ENCODE peak calls at places on chromosomes 7 and 10, in five cellular contexts. Z, N, D, X and O are unnamed samples.

GRCh38 chr7:151245360-151246160 is 2.9 kb downstream of the SMARCD3 start:
- DNase-seq in Z (peak; percentile 59), N (peak; percentile 49), D (peak; percentile 97), X (no peak), O (no peak)

GRCh38 chr7:114972567-114972966 is 50.7 kb downstream of the MDFIC start:
- DNase-seq in Z (no peak), N (no peak), D (no peak), X (no peak), O (no peak)

GRCh38 chr10:103859161-103860141 is 4.1 kb upstream of the SH3PXD2A start:
- DNase-seq in Z (peak; percentile 57), N (peak; percentile 67), D (peak; percentile 71), X (peak; percentile 72), O (no peak)

GRCh38 chr10:125424191-125424847 is 258.6 kb downstream of the TEX36 start:
- DNase-seq in Z (no peak), N (no peak), D (no peak), X (no peak), O (no peak)

GRCh38 chr10:30000802-30001571 is 58.4 kb downstream of the JCAD start:
- DNase-seq in Z (no peak), N (no peak), D (no peak), X (peak; percentile 51), O (no peak)

GRCh38 chr7:155885162-155886160 is 73.2 kb upstream of the SHH start:
- DNase-seq in Z (no peak), N (peak; percentile 67), D (no peak), X (no peak), O (peak; percentile 30)

GRCh38 chr7:43650457-43651052 is 67.6 kb downstream of the STK17A start:
- DNase-seq in Z (no peak), N (no peak), D (no peak), X (no peak), O (no peak)

GRCh38 chr10:33803248-33803647 is 468.8 kb upstream of the NRP1 start:
- DNase-seq in Z (no peak), N (no peak), D (no peak), X (peak; percentile 41), O (no peak)

GRCh38 chr7:111414374-111414773 is 147.9 kb downstream of the IMMP2L start:
- DNase-seq in Z (no peak), N (no peak), D (no peak), X (no peak), O (no peak)

GRCh38 chr7:137399827-137400823 is 56.6 kb upstream of the PTN start:
- DNase-seq in Z (no peak), N (no peak), D (no peak), X (no peak), O (no peak)

GRCh38 chr7:158815046-158815445 is 14.3 kb downstream of the ESYT2 start:
- DNase-seq in Z (no peak), N (no peak), D (no peak), X (no peak), O (no peak)

GRCh38 chr10:24467605-24468004 is 256.1 kb downstream of the ARHGAP21 start:
- DNase-seq in Z (no peak), N (no peak), D (no peak), X (no peak), O (no peak)

GRCh38 chr7:87411186-87411585 is 64.3 kb downstream of the ABCB4 start:
- DNase-seq in Z (no peak), N (no peak), D (no peak), X (no peak), O (no peak)

GRCh38 chr7:20053334-20054104 is 163.7 kb downstream of the MACC1 start:
- DNase-seq in Z (no peak), N (no peak), D (no peak), X (no peak), O (no peak)

GRCh38 chr10:48444266-48444665 is 137.8 kb downstream of the MAPK8 start:
- DNase-seq in Z (peak; percentile 67), N (peak; percentile 25), D (peak; percentile 75), X (peak; percentile 14), O (no peak)

GRCh38 chr10:69123306-69123746 is 652 bp upstream of the VPS26A start:
- DNase-seq in Z (peak; percentile 81), N (peak; percentile 58), D (peak; percentile 72), X (peak; percentile 31), O (no peak)

GRCh38 chr7:69739182-69739581 is 140.9 kb downstream of the AUTS2 start:
- DNase-seq in Z (no peak), N (no peak), D (no peak), X (no peak), O (no peak)

GRCh38 chr10:98028168-98028770 is 2.2 kb downstream of the CRTAC1 start:
- DNase-seq in Z (peak; percentile 71), N (peak; percentile 57), D (peak; percentile 75), X (peak; percentile 33), O (no peak)

GRCh38 chr7:36408589-36408988 is 18.9 kb downstream of the ANLN start:
- DNase-seq in Z (no peak), N (no peak), D (no peak), X (no peak), O (no peak)

DNA sequence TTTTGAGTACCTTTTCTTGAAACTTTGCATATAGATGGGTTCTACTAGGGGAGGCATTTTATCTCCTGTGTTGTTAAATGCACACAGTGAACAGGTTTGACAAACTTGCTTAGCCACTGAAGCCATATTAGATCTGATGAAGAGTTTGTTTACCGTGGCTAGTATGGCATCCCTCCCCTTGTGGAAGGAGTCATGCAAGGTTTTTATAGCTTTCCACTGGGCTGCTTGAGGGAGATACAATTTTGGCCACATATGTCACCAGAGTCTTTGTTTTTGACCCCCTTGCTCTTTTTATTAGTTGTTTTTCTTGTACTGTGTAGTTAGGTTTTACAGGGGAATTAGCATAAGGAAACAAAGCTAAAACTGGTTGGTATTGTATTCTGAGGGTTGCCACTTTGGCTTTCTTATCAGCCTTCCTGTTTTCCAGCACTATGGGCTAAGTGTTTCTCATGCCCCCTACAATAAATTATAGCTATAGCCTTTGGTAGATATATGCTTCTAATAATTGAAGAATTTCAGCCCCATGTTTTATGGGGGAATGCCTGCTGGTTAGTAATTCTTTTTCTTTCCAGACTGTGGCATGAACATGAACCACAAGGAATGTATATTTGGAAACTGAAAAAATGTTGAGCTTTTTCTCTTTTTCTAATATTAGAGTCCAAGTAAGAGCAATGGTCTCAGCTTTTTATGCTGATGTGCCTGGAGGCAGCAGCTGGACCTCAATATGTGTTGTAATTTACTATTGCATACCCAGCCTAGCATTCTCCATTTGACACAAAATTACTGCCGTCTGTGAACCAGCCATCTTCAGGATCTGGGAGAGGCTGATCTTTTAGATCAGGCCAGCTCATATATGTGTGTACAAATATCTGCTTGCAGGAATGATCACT is 18.4 kb upstream of the STEAP2 start:
- DNase-seq in Z (no peak), N (no peak), D (no peak), X (no peak), O (no peak)
- TF ChIP-seq POLR2AphosphoS5 in Z (no peak), N (no peak), D (no peak), X (no peak), O (no peak)

GRCh38 chr7:5526190-5527037 is 102.8 kb upstream of the TNRC18 start:
- DNase-seq in Z (no peak), N (peak; percentile 60), D (peak; percentile 31), X (peak; percentile 57), O (no peak)
- TF ChIP-seq EP300 in Z (no peak), N (no peak), D (no peak), X (no peak), O (no peak)

GRCh38 chr10:122073508-122073907 is 84.5 kb downstream of the TACC2 start:
- DNase-seq in Z (no peak), N (no peak), D (no peak), X (no peak), O (no peak)

GRCh38 chr10:122078965-122079401 is 90.0 kb downstream of the TACC2 start:
- DNase-seq in Z (no peak), N (no peak), D (no peak), X (no peak), O (peak; percentile 70)

GRCh38 chr10:122075171-122075570 is 86.2 kb downstream of the TACC2 start:
- DNase-seq in Z (no peak), N (no peak), D (no peak), X (no peak), O (peak; percentile 53)

GRCh38 chr10:122078326-122078725 is 89.4 kb downstream of the TACC2 start:
- DNase-seq in Z (no peak), N (no peak), D (peak; percentile 34), X (no peak), O (peak; percentile 63)

GRCh38 chr10:122077311-122077875 is 88.4 kb downstream of the TACC2 start:
- DNase-seq in Z (no peak), N (no peak), D (no peak), X (no peak), O (peak; percentile 47)
- TF ChIP-seq CTCF in Z (no peak), N (no peak), D (no peak), X (no peak), O (no peak)

GRCh38 chr7:48090095-48090805 is 1.2 kb downstream of the UPP1 start:
- DNase-seq in Z (peak; percentile 14), N (no peak), D (no peak), X (no peak), O (no peak)
- TF ChIP-seq POLR2AphosphoS5 in Z (no peak), N (peak; percentile 31), D (no peak), X (no peak), O (no peak)

GRCh38 chr7:78448915-78449314 is 650.3 kb downstream of the PHTF2 start:
- DNase-seq in Z (no peak), N (no peak), D (peak; percentile 4), X (no peak), O (no peak)
- TF ChIP-seq EP300 in Z (no peak), N (no peak), D (no peak), X (no peak), O (no peak)

GRCh38 chr10:11435621-11436020 is 175.8 kb downstream of the USP6NL start:
- DNase-seq in Z (no peak), N (no peak), D (no peak), X (no peak), O (peak; percentile 53)

GRCh38 chr10:11437391-11438241 is 173.8 kb downstream of the USP6NL start:
- DNase-seq in Z (no peak), N (no peak), D (no peak), X (no peak), O (peak; percentile 57)

GRCh38 chr10:11433657-11434056 is 177.8 kb downstream of the USP6NL start:
- DNase-seq in Z (no peak), N (no peak), D (no peak), X (no peak), O (no peak)

GRCh38 chr10:11430421-11431275 is 180.8 kb downstream of the USP6NL start:
- DNase-seq in Z (no peak), N (no peak), D (peak; percentile 63), X (no peak), O (no peak)

GRCh38 chr10:11434323-11434722 is 177.1 kb downstream of the USP6NL start:
- DNase-seq in Z (peak; percentile 51), N (no peak), D (peak; percentile 74), X (peak; percentile 16), O (no peak)
- TF ChIP-seq CTCF in Z (peak; percentile 72), N (no peak), D (no peak), X (peak; percentile 64), O (no peak)